ENCODE peak calls at places on chromosomes 1 and 21, in seven cellular contexts. Y is C1 segment of cervical spinal cord; K is endothelial cell; A is stimulated activated CD8-positive, alpha-beta memory T cell treated with anti-CD3 and anti-CD28 coated beads, Interleukin-4, amount 100 ng/mL, for 24 hours; O is stromal cell of bone marrow; Q is CD4-positive, alpha-beta T cell; B is COR-L47. G is an unnamed sample.

GRCh38 chr1:5639323-5639722 is 352.9 kb downstream of the NPHP4 start:
- DNase-seq in Q (no peak), Y (no peak), K (no peak), B (no peak), A (no peak), O (no peak), G (no peak)

GRCh38 chr1:23169727-23170335 is 1.2 kb upstream of the LUZP1 start:
- DNase-seq in O (peak), Q (no peak), B (no peak), Y (no peak), K (peak), A (no peak), G (peak)

GRCh38 chr1:164728719-164729118 is 169.7 kb downstream of the PBX1 start:
- DNase-seq in Y (no peak), Q (no peak), A (no peak), O (peak), K (no peak), B (peak), G (no peak)

GRCh38 chr1:22888320-22889075 is 84.2 kb downstream of the LACTBL1 start:
- DNase-seq in K (no peak), Q (no peak), Y (no peak), A (no peak), O (peak), B (no peak), G (peak)

GRCh38 chr1:26124433-26125318 is 13.1 kb downstream of the PDIK1L start:
- DNase-seq in O (no peak), Q (no peak), K (no peak), Y (no peak), B (no peak), A (no peak), G (no peak)

GRCh38 chr21:31543191-31543590 is 116.3 kb upstream of the SOD1 start:
- DNase-seq in Q (no peak), B (no peak), Y (no peak), O (peak), K (no peak), A (no peak), G (peak)

GRCh38 chr1:32981003-32981909 is 16.6 kb upstream of the RNF19B start:
- DNase-seq in O (peak), A (peak), Q (peak), K (peak), Y (no peak), B (no peak), G (peak)

GRCh38 chr1:204885288-204885711 is 14.6 kb downstream of the NFASC start:
- DNase-seq in Y (peak), O (peak), B (no peak), Q (no peak), K (no peak), A (no peak), G (peak)

GRCh38 chr1:36481771-36482723 is 666 bp downstream of the CSF3R start:
- DNase-seq in Y (no peak), K (no peak), A (no peak), B (no peak), Q (no peak), O (no peak), G (no peak)

GRCh38 chr21:41361053-41361785 is 608 bp upstream of the MX2 start:
- DNase-seq in O (no peak), Q (no peak), K (no peak), A (no peak), B (no peak), Y (no peak), G (no peak)

GRCh38 chr1:68600049-68600661 is 103.3 kb upstream of the DEPDC1 start:
- DNase-seq in O (no peak), A (no peak), Q (no peak), K (peak), Y (no peak), B (peak), G (peak)

GRCh38 chr1:239924741-239925350 is 166.8 kb upstream of the FMN2 start:
- DNase-seq in Y (no peak), B (no peak), A (no peak), O (no peak), K (no peak), Q (no peak), G (no peak)